ENCODE peak calls at places on chromosomes 16 and 17, in ten cellular contexts. T is transverse colon; B is AG09309; W is dorsolateral prefrontal cortex; F is body of pancreas; R is CD8-positive, alpha-beta T cell; S is epithelial cell of esophagus; Z is mucosa of descending colon; O is osteoblast; P is left lung. D is an unnamed sample.

GRCh38 chr16:82589407-82589806 is 37.4 kb upstream of the CDH13 start:
- DNase-seq in Z (no peak), O (no peak), W (no peak), B (no peak), F (no peak), P (no peak), T (no peak), S (no peak), R (no peak), D (no peak)

GRCh38 chr17:72672729-72673128 is 419.8 kb downstream of the SLC39A11 start:
- DNase-seq in B (no peak), O (no peak), F (no peak), Z (no peak), P (no peak), S (no peak), R (no peak), T (no peak), W (no peak), D (no peak)

GRCh38 chr16:4327782-4328579 is 12.1 kb downstream of the GLIS2 start:
- DNase-seq in S (peak), F (peak), T (peak), W (peak), R (peak), O (peak), B (no peak), Z (peak), P (peak), D (no peak)

GRCh38 chr17:37293770-37294169 is 82.0 kb upstream of the C17orf78 start:
- DNase-seq in R (no peak), S (no peak), F (no peak), T (no peak), B (no peak), W (no peak), Z (no peak), P (no peak), O (no peak), D (no peak)

GRCh38 chr17:19000531-19001011 is 4.0 kb downstream of the FAM83G start:
- DNase-seq in R (no peak), O (peak), Z (peak), B (no peak), W (no peak), S (peak), P (peak), T (peak), F (no peak), D (no peak)

GRCh38 chr16:3461120-3461519 is 17.6 kb downstream of the NAA60 start:
- DNase-seq in Z (no peak), S (no peak), F (no peak), O (no peak), R (peak), P (no peak), B (no peak), T (no peak), W (no peak), D (no peak)

GRCh38 chr17:76458580-76459490 is 5.9 kb upstream of the UBE2O start:
- DNase-seq in S (peak), F (peak), Z (peak), P (no peak), W (no peak), R (no peak), B (no peak), T (peak), O (peak), D (no peak)

GRCh38 chr17:72560303-72561247 is 439.8 kb downstream of the SOX9 start:
- DNase-seq in P (peak), F (peak), O (peak), W (peak), B (no peak), T (peak), Z (peak), R (peak), S (peak), D (no peak)

GRCh38 chr17:28842282-28843012 is at the start of gene FAM222B:
- DNase-seq in S (peak), P (peak), F (peak), R (peak), W (peak), Z (peak), T (peak), B (no peak), O (peak), D (no peak)

GRCh38 chr17:80658821-80659220 is 114.2 kb downstream of the RPTOR start:
- DNase-seq in F (no peak), W (no peak), Z (peak), R (no peak), B (no peak), T (no peak), S (no peak), O (no peak), P (no peak), D (no peak)

GRCh38 chr17:3005696-3006095 is 57.7 kb downstream of the OR1D5 start:
- DNase-seq in O (no peak), R (no peak), F (no peak), P (peak), S (no peak), T (no peak), Z (peak), B (no peak), W (no peak), D (no peak)

GRCh38 chr17:83055911-83056582 is 23.4 kb upstream of the METRNL start:
- DNase-seq in O (peak), Z (peak), F (no peak), B (peak), R (no peak), P (no peak), T (no peak), W (no peak), S (peak), D (peak)

GRCh38 chr17:56602292-56603130 is 9.0 kb downstream of the NOG start:
- DNase-seq in R (peak), P (no peak), T (no peak), F (no peak), W (no peak), O (no peak), Z (no peak), B (no peak), S (no peak), D (no peak)

GRCh38 chr17:45087496-45087975 is 26.4 kb downstream of the NMT1 start:
- DNase-seq in W (no peak), R (no peak), P (no peak), S (peak), Z (no peak), B (no peak), T (peak), O (peak), F (no peak), D (no peak)

GRCh38 chr17:27070836-27071235 is 223.1 kb upstream of the WSB1 start:
- DNase-seq in B (no peak), T (no peak), S (no peak), O (no peak), Z (no peak), P (no peak), F (no peak), W (no peak), R (no peak), D (no peak)

GRCh38 chr17:4444782-4445473 is 11.2 kb downstream of the SPNS3 start:
- DNase-seq in T (peak), Z (peak), S (peak), W (peak), R (no peak), B (no peak), F (peak), P (peak), O (peak), D (no peak)

GRCh38 chr16:67672306-67672705 is 5.7 kb downstream of the C16orf86 start:
- DNase-seq in S (no peak), Z (no peak), B (no peak), F (no peak), W (peak), R (no peak), T (no peak), O (no peak), P (peak), D (no peak)

GRCh38 chr17:69533481-69534234 is 119.2 kb downstream of the MAP2K6 start:
- DNase-seq in P (no peak), R (no peak), S (no peak), W (no peak), O (no peak), B (no peak), F (no peak), Z (no peak), T (no peak), D (no peak)

GRCh38 chr17:74892974-74893911 is at the start of gene FADS6:
- DNase-seq in B (no peak), S (no peak), O (peak), Z (peak), P (no peak), R (no peak), W (peak), F (no peak), T (peak), D (no peak)

GRCh38 chr17:71460943-71461342 is 659.9 kb upstream of the SOX9 start:
- DNase-seq in Z (peak), F (peak), B (no peak), S (peak), O (no peak), P (no peak), R (no peak), T (peak), W (no peak), D (no peak)

GRCh38 chr17:27552467-27552779 is 78.6 kb upstream of the LGALS9 start:
- DNase-seq in B (no peak), Z (no peak), O (no peak), P (no peak), R (no peak), F (no peak), T (no peak), W (no peak), S (peak), D (no peak)

GRCh38 chr16:71473891-71474290 is 11.8 kb upstream of the ZNF23 start:
- DNase-seq in R (no peak), W (no peak), Z (no peak), O (no peak), P (no peak), S (peak), B (no peak), F (no peak), T (no peak), D (no peak)

GRCh38 chr17:35612924-35613521 is 25.9 kb downstream of the AP2B1 start:
- DNase-seq in W (no peak), Z (peak), P (no peak), S (peak), T (peak), F (peak), O (no peak), R (peak), B (no peak), D (no peak)

GRCh38 chr17:81387235-81388060 is 7.8 kb upstream of the BAHCC1 start:
- DNase-seq in T (peak), S (no peak), B (no peak), P (no peak), F (peak), W (no peak), R (no peak), O (peak), Z (peak), D (no peak)

GRCh38 chr17:4527552-4527951 is 27.6 kb downstream of the MYBBP1A start:
- DNase-seq in T (no peak), S (no peak), O (no peak), R (no peak), P (no peak), F (no peak), Z (no peak), B (no peak), W (no peak), D (no peak)

GRCh38 chr17:82611140-82612058 is 36.8 kb downstream of the WDR45B start:
- DNase-seq in W (peak), P (peak), B (no peak), F (no peak), T (no peak), S (peak), Z (no peak), R (no peak), O (no peak), D (no peak)

GRCh38 chr16:82368041-82368440 is 198.0 kb upstream of the MPHOSPH6 start:
- DNase-seq in S (peak), R (no peak), P (no peak), B (peak), T (no peak), Z (no peak), O (no peak), F (peak), W (no peak), D (no peak)

GRCh38 chr17:50148226-50149098 is 2.0 kb downstream of the PPP1R9B start:
- DNase-seq in P (peak), F (peak), R (peak), B (no peak), T (peak), Z (peak), S (peak), W (no peak), O (peak), D (no peak)

GRCh38 chr17:45584092-45585036 is 93.8 kb upstream of the PLEKHM1 start:
- DNase-seq in S (peak), P (peak), W (peak), O (peak), R (peak), F (peak), B (no peak), T (peak), Z (peak), D (no peak)

DNA sequence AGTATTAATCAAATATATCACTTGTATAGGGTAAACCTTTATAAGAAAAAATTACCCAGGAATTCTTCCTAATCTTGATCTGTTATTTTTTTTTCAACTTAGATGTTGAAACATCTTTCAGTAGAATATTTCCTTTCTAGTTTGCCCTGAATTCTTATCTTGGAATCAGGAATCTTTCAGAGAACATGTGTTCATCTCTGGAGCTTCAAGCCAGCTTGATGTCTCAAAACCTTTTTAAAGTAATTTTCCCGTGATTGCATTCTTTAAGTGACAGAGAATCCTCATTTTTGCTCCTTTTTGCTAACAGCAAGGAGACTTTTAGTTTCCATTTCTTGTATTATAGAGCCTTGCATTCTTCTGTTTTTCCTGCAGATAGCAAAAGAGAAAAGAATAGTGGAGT is 90.8 kb downstream of the ELAC2 start:
- DNase-seq in Z (no peak), S (no peak), F (no peak), B (no peak), R (no peak), O (no peak), T (no peak), W (no peak), P (no peak), D (no peak)
- H3K4me3 ChIP-seq in Z (no peak), S (no peak), F (no peak), B (no peak), R (no peak), O (no peak), T (no peak), W (no peak), P (no peak), D (no peak)

GRCh38 chr17:67824735-67825626 is at the start of gene BPTF:
- DNase-seq in B (peak), F (peak), T (peak), Z (peak), P (peak), O (peak), S (peak), W (peak), R (peak), D (peak)
- H3K4me3 ChIP-seq in B (peak), F (peak), T (peak), Z (peak), P (peak), O (peak), S (peak), W (peak), R (peak), D (peak)

GRCh38 chr16:56634715-56635440 is 2.4 kb downstream of the MT1M start:
- DNase-seq in W (no peak), F (no peak), O (no peak), R (no peak), T (no peak), Z (no peak), S (no peak), B (no peak), P (peak), D (no peak)
- H3K4me3 ChIP-seq in W (peak), F (no peak), O (no peak), R (peak), T (no peak), Z (no peak), S (no peak), B (no peak), P (peak), D (no peak)

GRCh38 chr17:46976626-46977270 is 2.3 kb downstream of the RPRML start:
- DNase-seq in W (peak), B (no peak), O (no peak), S (no peak), T (no peak), Z (no peak), P (no peak), F (no peak), R (no peak), D (no peak)
- H3K4me3 ChIP-seq in W (peak), B (no peak), O (no peak), S (no peak), T (no peak), Z (no peak), P (no peak), F (no peak), R (no peak), D (no peak)

GRCh38 chr17:42683407-42684031 is 1.2 kb downstream of the CNTNAP1 start:
- DNase-seq in T (peak), P (peak), S (no peak), B (no peak), F (no peak), W (peak), Z (peak), R (peak), O (peak), D (no peak)
- H3K4me3 ChIP-seq in T (no peak), P (peak), S (no peak), B (peak), F (no peak), W (peak), Z (no peak), R (no peak), O (peak), D (peak)

GRCh38 chr17:65916425-65916824 is 275.5 kb downstream of the CEP112 start:
- DNase-seq in O (no peak), F (no peak), S (no peak), R (no peak), B (no peak), W (no peak), Z (no peak), P (no peak), T (no peak), D (no peak)

GRCh38 chr17:65920996-65921395 is 270.9 kb downstream of the CEP112 start:
- DNase-seq in B (no peak), R (no peak), P (no peak), T (no peak), O (no peak), Z (no peak), S (no peak), F (no peak), W (no peak), D (no peak)

GRCh38 chr17:65918450-65918849 is 273.5 kb downstream of the CEP112 start:
- DNase-seq in R (no peak), T (no peak), B (no peak), F (no peak), P (no peak), W (no peak), Z (no peak), O (no peak), S (no peak), D (no peak)

GRCh38 chr17:65917560-65917959 is 274.4 kb downstream of the CEP112 start:
- DNase-seq in Z (no peak), B (no peak), O (no peak), F (no peak), T (no peak), W (no peak), P (no peak), R (no peak), S (no peak), D (no peak)

DNA sequence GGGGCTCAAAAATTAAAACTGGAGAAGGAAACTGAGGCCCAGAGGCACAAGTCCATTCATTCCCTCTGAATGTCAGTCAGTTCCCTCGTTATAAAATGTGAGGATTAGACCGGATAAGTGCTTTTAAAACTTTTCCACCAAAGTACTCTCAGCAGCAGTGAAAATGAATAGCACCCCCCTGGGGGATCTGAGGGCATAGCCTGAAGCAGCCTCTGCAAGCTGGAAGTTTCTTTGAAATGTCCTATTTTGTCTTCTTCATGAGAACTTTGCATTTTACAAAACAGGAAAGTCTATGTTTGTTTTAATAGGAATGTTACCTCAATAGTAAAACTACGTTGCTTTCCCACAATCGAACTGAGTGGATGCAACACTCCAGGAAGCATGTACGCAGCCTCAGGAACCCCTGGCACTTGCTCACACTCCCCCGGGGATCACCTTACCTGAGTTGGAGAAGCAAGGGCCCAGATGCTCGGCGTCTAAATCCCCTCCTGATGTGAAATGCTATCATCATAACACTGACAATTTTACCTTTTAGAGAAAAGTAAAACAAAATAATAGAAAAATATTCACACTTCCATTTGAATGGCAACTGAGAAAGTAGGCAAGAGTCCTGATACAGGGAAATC is 272.9 kb downstream of the CEP112 start:
- DNase-seq in R (no peak), B (no peak), S (no peak), W (no peak), Z (no peak), O (no peak), P (no peak), T (no peak), F (no peak), D (no peak)
- H3K4me3 ChIP-seq in R (no peak), B (no peak), S (no peak), W (no peak), Z (no peak), O (no peak), P (no peak), T (no peak), F (no peak), D (no peak)

D was measured in BJ.